ENCODE peak calls at places on chromosomes 16 and 17, in seven cellular contexts. Q, O, T, P, C, V and W are unnamed samples.

GRCh38 chr17:12637015-12637414 is 28.7 kb upstream of the MYOCD start:
- DNase-seq in Q (peak; percentile 97), P (peak; percentile 93), T (peak; percentile 88), O (peak; percentile 20), C (no peak), V (peak; percentile 95), W (no peak)

GRCh38 chr16:17082126-17082882 is 388.5 kb downstream of the XYLT1 start:
- DNase-seq in T (no peak), C (no peak), O (no peak), V (no peak), P (no peak), Q (no peak), W (no peak)

GRCh38 chr17:58666858-58667267 is 25.0 kb downstream of the TEX14 start:
- DNase-seq in T (peak; percentile 72), V (no peak), Q (peak; percentile 87), O (peak; percentile 50), P (peak; percentile 73), C (no peak), W (no peak)

GRCh38 chr16:12584488-12585233 is 219.0 kb downstream of the CPPED1 start:
- DNase-seq in C (no peak), T (no peak), O (no peak), P (no peak), V (no peak), Q (peak; percentile 15), W (no peak)

GRCh38 chr16:28609631-28610594 is at the start of gene SULT1A1:
- DNase-seq in O (no peak), P (no peak), V (no peak), Q (peak; percentile 29), C (no peak), T (peak; percentile 35), W (no peak)

GRCh38 chr17:29929006-29929543 is 953 bp downstream of the SSH2 start:
- DNase-seq in T (peak; percentile 32), Q (peak; percentile 55), V (no peak), C (no peak), P (peak; percentile 42), O (peak; percentile 30), W (no peak)

GRCh38 chr16:67177743-67178699 is 5.7 kb downstream of the MATCAP1 start:
- DNase-seq in O (peak; percentile 95), P (peak; percentile 57), C (no peak), Q (peak; percentile 92), V (no peak), T (no peak), W (no peak)

GRCh38 chr17:81419886-81420768 is 24.9 kb downstream of the BAHCC1 start:
- DNase-seq in O (no peak), P (peak; percentile 57), C (no peak), V (no peak), T (no peak), Q (no peak), W (no peak)

GRCh38 chr17:4124994-4125393 is 17.8 kb downstream of the ZZEF1 start:
- DNase-seq in P (no peak), O (no peak), V (no peak), T (no peak), C (no peak), Q (no peak), W (no peak)

GRCh38 chr17:44941712-44942331 is 5.8 kb downstream of the KIF18B start:
- DNase-seq in P (no peak), O (no peak), Q (no peak), T (no peak), V (no peak), C (no peak), W (no peak)

GRCh38 chr17:72682597-72682996 is 409.9 kb downstream of the SLC39A11 start:
- DNase-seq in V (no peak), Q (peak; percentile 50), T (peak; percentile 22), C (no peak), O (no peak), P (peak; percentile 62), W (no peak)

GRCh38 chr17:37701424-37702020 is 43.3 kb downstream of the HNF1B start:
- DNase-seq in P (no peak), C (peak; percentile 68), T (peak; percentile 24), O (no peak), Q (peak; percentile 23), V (no peak), W (peak; percentile 77)

GRCh38 chr16:84054271-84054670 is 11.7 kb upstream of the SLC38A8 start:
- DNase-seq in P (no peak), O (no peak), V (no peak), Q (no peak), T (no peak), C (peak; percentile 7), W (no peak)

GRCh38 chr17:4314179-4314578 is 50.4 kb upstream of the ANKFY1 start:
- DNase-seq in T (no peak), O (no peak), Q (no peak), C (no peak), P (no peak), V (no peak), W (no peak)

GRCh38 chr17:55446581-55447205 is 25.1 kb upstream of the MMD start:
- DNase-seq in C (no peak), V (no peak), T (no peak), P (peak; percentile 51), O (no peak), Q (no peak), W (no peak)

GRCh38 chr16:66961065-66961744 is at the start of gene CES3:
- DNase-seq in P (peak; percentile 55), O (peak; percentile 44), Q (peak; percentile 41), V (no peak), C (peak; percentile 73), T (peak; percentile 55), W (peak; percentile 77)

GRCh38 chr16:424033-424622 is 1.3 kb upstream of the RAB11FIP3 start:
- DNase-seq in T (peak; percentile 98), V (peak; percentile 96), C (no peak), O (peak; percentile 90), P (peak; percentile 98), Q (peak; percentile 92), W (no peak)

GRCh38 chr17:45906927-45907622 is 12.7 kb downstream of the MAPT start:
- DNase-seq in O (no peak), T (no peak), C (no peak), Q (no peak), P (no peak), V (no peak), W (no peak)

GRCh38 chr17:17868637-17869522 is 32.1 kb upstream of the SREBF1 start:
- DNase-seq in V (no peak), C (no peak), Q (no peak), T (peak; percentile 17), P (peak; percentile 76), O (no peak), W (no peak)

GRCh38 chr16:84826558-84826941 is 6.8 kb downstream of the CRISPLD2 start:
- DNase-seq in C (no peak), V (no peak), P (peak; percentile 98), Q (no peak), O (no peak), T (peak; percentile 79), W (no peak)

GRCh38 chr16:70269471-70269870 is 17.7 kb upstream of the EXOSC6 start:
- DNase-seq in P (no peak), C (no peak), T (no peak), V (no peak), O (no peak), Q (no peak), W (no peak)
- TF ChIP-seq CTCF in P (no peak), C (no peak), T (no peak), V (no peak), O (no peak), Q (no peak), W (no peak)

GRCh38 chr17:1561420-1562177 is 993 bp downstream of the PITPNA start:
- DNase-seq in V (no peak), T (no peak), Q (no peak), O (peak; percentile 44), P (peak; percentile 29), C (peak; percentile 66), W (peak; percentile 74)
- TF ChIP-seq CTCF in V (peak; percentile 35), T (peak; percentile 8), Q (peak; percentile 36), O (no peak), P (peak; percentile 43), C (peak; percentile 44), W (peak; percentile 32)

DNA sequence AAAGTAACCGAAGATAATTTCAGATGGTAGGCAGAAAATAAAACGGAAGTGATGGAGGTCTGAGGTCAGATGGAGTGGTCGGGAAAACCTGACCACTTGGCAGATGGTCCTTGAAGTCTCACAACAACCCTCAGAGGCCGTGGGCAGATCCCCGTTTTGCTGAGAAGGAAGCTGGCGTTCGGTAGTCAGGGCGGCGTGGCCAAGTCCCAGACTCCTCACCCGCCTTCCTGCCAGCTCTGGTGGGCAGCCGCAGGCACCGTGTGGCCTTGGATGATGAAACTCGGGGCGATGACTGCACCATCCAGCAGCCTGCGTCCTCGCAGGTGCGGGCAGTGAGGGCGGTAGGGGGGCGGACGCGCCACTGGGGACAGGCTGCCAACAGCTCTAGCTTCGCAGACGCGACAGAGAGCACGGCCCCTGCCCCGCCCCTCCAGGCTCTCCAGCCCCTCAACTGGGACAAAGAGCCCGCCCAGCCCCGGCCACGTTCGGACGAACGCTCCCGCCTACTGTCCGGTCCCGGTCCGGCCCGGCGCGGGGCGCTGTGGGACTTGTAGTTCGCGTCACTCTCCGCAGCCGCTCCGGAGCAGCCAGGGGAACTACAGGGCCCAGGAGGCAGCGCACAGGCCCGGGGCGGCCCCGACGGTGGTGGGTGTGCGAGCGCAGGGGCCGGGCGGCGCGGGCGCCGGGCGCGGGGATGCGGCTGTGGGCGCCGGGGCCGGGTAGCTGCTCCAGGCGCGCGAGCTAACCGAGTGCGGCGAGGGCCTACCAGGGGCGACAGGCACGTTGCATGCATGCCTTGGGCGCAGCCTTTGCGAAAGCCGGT is at the start of gene GPT2:
- DNase-seq in P (peak; percentile 95), O (peak; percentile 89), V (peak; percentile 59), C (peak; percentile 92), T (peak; percentile 91), Q (peak; percentile 81), W (peak; percentile 93)
- TF ChIP-seq CTCF in P (no peak), O (no peak), V (peak; percentile 13), C (no peak), T (no peak), Q (no peak), W (peak; percentile 4)

GRCh38 chr16:23836404-23837291 is 865 bp downstream of the PRKCB start:
- DNase-seq in C (peak; percentile 71), Q (no peak), O (no peak), P (no peak), T (no peak), V (no peak), W (peak; percentile 62)
- TF ChIP-seq CTCF in C (peak; percentile 64), Q (no peak), O (no peak), P (no peak), T (no peak), V (no peak), W (peak; percentile 45)

DNA sequence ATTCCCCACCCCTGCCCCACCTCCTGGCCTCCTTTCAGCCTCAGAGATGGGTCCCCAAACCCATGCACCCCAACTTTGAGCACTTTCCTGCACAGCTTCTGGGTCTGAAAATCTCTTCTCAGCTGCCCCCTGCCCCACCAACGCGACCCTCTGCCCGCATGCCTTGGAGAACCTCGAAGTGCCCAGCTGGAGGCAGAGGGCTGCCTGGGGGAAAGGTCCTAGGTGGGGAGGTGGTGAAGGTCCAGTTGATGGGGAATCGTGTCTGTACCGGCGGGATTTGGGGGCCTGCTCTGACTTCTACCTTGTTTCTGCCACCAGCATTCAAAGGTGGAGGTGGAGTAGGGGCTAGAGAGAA is 1.3 kb downstream of the NKD1 start:
- DNase-seq in V (no peak), O (no peak), C (no peak), Q (no peak), P (no peak), T (no peak), W (no peak)
- TF ChIP-seq CTCF in V (no peak), O (no peak), C (no peak), Q (no peak), P (no peak), T (no peak), W (no peak)